ENCODE peak calls at places on chromosomes 13 and 19, in seven cellular contexts. P, R, J, Q, H, G and U are unnamed samples.

GRCh38 chr19:54297759-54298305 is 15.1 kb downstream of the LILRA5 start:
- DNase-seq in P (no peak), R (no peak), J (no peak), Q (no peak), H (no peak), G (no peak), U (no peak)

GRCh38 chr19:2735374-2735773 is 4.4 kb downstream of the SLC39A3 start:
- DNase-seq in P (no peak), R (no peak), J (no peak), Q (no peak), H (no peak), G (no peak), U (no peak)

GRCh38 chr19:4115050-4115817 is 8.7 kb downstream of the MAP2K2 start:
- DNase-seq in P (no peak), R (no peak), J (no peak), Q (no peak), H (no peak), G (no peak), U (peak)

GRCh38 chr19:4413588-4413987 is 11.1 kb downstream of the CHAF1A start:
- DNase-seq in P (no peak), R (no peak), J (no peak), Q (no peak), H (no peak), G (no peak), U (no peak)

GRCh38 chr13:30341815-30342570 is 34.6 kb upstream of the KATNAL1 start:
- DNase-seq in P (peak), R (peak), J (peak), Q (no peak), H (peak), G (peak), U (peak)

GRCh38 chr19:29429581-29429980 is 96.2 kb upstream of the VSTM2B start:
- DNase-seq in P (no peak), R (no peak), J (no peak), Q (no peak), H (no peak), G (no peak), U (no peak)

GRCh38 chr13:67509039-67509438 is 278.9 kb upstream of the PCDH9 start:
- DNase-seq in P (no peak), R (no peak), J (no peak), Q (no peak), H (no peak), G (no peak), U (no peak)

GRCh38 chr13:73772449-73773186 is 361.6 kb downstream of the KLF12 start:
- DNase-seq in P (no peak), R (no peak), J (no peak), Q (no peak), H (no peak), G (no peak), U (no peak)

GRCh38 chr19:38727868-38728660 is 16.2 kb downstream of the CAPN12 start:
- DNase-seq in P (peak), R (peak), J (no peak), Q (no peak), H (no peak), G (no peak), U (no peak)

GRCh38 chr13:39016789-39017188 is 21.1 kb downstream of the PROSER1 start:
- DNase-seq in P (peak), R (peak), J (no peak), Q (peak), H (no peak), G (no peak), U (peak)

GRCh38 chr19:49362048-49362925 is at the start of gene TEAD2:
- DNase-seq in P (peak), R (peak), J (peak), Q (no peak), H (peak), G (no peak), U (no peak)

GRCh38 chr13:112113355-112113754 is 46.4 kb downstream of the SOX1 start:
- DNase-seq in P (no peak), R (no peak), J (no peak), Q (peak), H (no peak), G (no peak), U (no peak)

GRCh38 chr19:55451522-55452380 is 8.7 kb upstream of the SHISA7 start:
- DNase-seq in P (no peak), R (no peak), J (no peak), Q (peak), H (no peak), G (no peak), U (peak)

GRCh38 chr13:31846984-31847752 is 107.8 kb downstream of the RXFP2 start:
- DNase-seq in P (peak), R (no peak), J (no peak), Q (peak), H (no peak), G (no peak), U (no peak)

GRCh38 chr13:109870281-109871017 is 84.1 kb upstream of the IRS2 start:
- DNase-seq in P (no peak), R (peak), J (no peak), Q (no peak), H (no peak), G (no peak), U (no peak)

GRCh38 chr19:16585808-16586476 is 13.7 kb upstream of the SLC35E1 start:
- DNase-seq in P (no peak), R (no peak), J (no peak), Q (no peak), H (no peak), G (no peak), U (no peak)

GRCh38 chr19:55419089-55419488 is 11.5 kb upstream of the UBE2S start:
- DNase-seq in P (no peak), R (no peak), J (no peak), Q (no peak), H (no peak), G (no peak), U (no peak)

GRCh38 chr13:109569938-109570711 is 216.3 kb downstream of the IRS2 start:
- DNase-seq in P (no peak), R (no peak), J (no peak), Q (no peak), H (no peak), G (no peak), U (peak)

GRCh38 chr13:94712812-94713555 is 639 bp upstream of the SOX21 start:
- DNase-seq in P (peak), R (peak), J (peak), Q (peak), H (peak), G (no peak), U (peak)

GRCh38 chr13:84366484-84366883 is 484.2 kb upstream of the SLITRK1 start:
- DNase-seq in P (peak), R (no peak), J (no peak), Q (no peak), H (no peak), G (no peak), U (no peak)

GRCh38 chr19:17289489-17289888 is 7.8 kb downstream of the ANKLE1 start:
- DNase-seq in P (peak), R (peak), J (peak), Q (no peak), H (peak), G (no peak), U (no peak)

GRCh38 chr13:38826182-38826813 is 139.4 kb downstream of the FREM2 start:
- DNase-seq in P (no peak), R (no peak), J (no peak), Q (no peak), H (no peak), G (no peak), U (no peak)

GRCh38 chr19:18329035-18329376 is 6.1 kb upstream of the LSM4 start:
- DNase-seq in P (no peak), R (no peak), J (no peak), Q (no peak), H (no peak), G (no peak), U (no peak)

GRCh38 chr19:10001899-10002298 is 8.4 kb downstream of the COL5A3 start:
- DNase-seq in P (peak), R (no peak), J (peak), Q (no peak), H (peak), G (no peak), U (no peak)

GRCh38 chr13:20825476-20825875 is 51.7 kb upstream of the EEF1AKMT1 start:
- DNase-seq in P (peak), R (peak), J (no peak), Q (no peak), H (no peak), G (no peak), U (no peak)

GRCh38 chr13:110017379-110017778 is 231.0 kb upstream of the IRS2 start:
- DNase-seq in P (peak), R (peak), J (peak), Q (no peak), H (no peak), G (peak), U (no peak)

GRCh38 chr13:21061077-21061945 is at the start of gene LATS2:
- DNase-seq in P (peak), R (peak), J (peak), Q (peak), H (peak), G (peak), U (peak)

GRCh38 chr19:30135797-30136196 is 193.8 kb downstream of the URI1 start:
- DNase-seq in P (no peak), R (no peak), J (no peak), Q (no peak), H (no peak), G (no peak), U (no peak)

GRCh38 chr19:53877361-53877766 is 4.6 kb upstream of the PRKCG start:
- DNase-seq in P (peak), R (peak), J (no peak), Q (no peak), H (no peak), G (no peak), U (no peak)

GRCh38 chr13:108987488-108987887 is 358.1 kb downstream of the MYO16 start:
- DNase-seq in P (peak), R (peak), J (no peak), Q (no peak), H (no peak), G (peak), U (no peak)

GRCh38 chr19:51440846-51441409 is 17.3 kb downstream of the SIGLEC8 start:
- DNase-seq in P (peak), R (no peak), J (no peak), Q (no peak), H (no peak), G (no peak), U (no peak)

GRCh38 chr19:6250024-6250605 is 29.7 kb downstream of the MLLT1 start:
- DNase-seq in P (peak), R (no peak), J (no peak), Q (no peak), H (no peak), G (no peak), U (no peak)

GRCh38 chr13:114142640-114143490 is 10.4 kb upstream of the RASA3 start:
- DNase-seq in P (no peak), R (peak), J (no peak), Q (peak), H (peak), G (no peak), U (no peak)

GRCh38 chr13:107743983-107744382 is 471.4 kb downstream of the LIG4 start:
- DNase-seq in P (peak), R (peak), J (peak), Q (no peak), H (no peak), G (peak), U (peak)

GRCh38 chr19:4515732-4516131 is 2.6 kb downstream of the PLIN4 start:
- DNase-seq in P (no peak), R (no peak), J (no peak), Q (no peak), H (no peak), G (no peak), U (no peak)

GRCh38 chr13:21967871-21968270 is 297.0 kb downstream of the FGF9 start:
- DNase-seq in P (no peak), R (no peak), J (no peak), Q (no peak), H (no peak), G (no peak), U (no peak)